ENCODE peak calls at places on chromosomes 4 and X, in nine cellular contexts. One of them, this sample, is unnamed. For H3K36me3, the result is how much of the 10 kb centered on the place peaks cover.

GRCh38 chr4:110306363-110306762 is 107.9 kb upstream of the ELOVL6 start:
- DNase-seq in GM23248: no peak
- DNase-seq in PC-3: no peak
- DNase-seq in cardiac muscle cell: peak
- DNase-seq in K562: no peak
- DNase-seq in A673: no peak
- DNase-seq in breast epithelium: no peak
- DNase-seq in mucosa of descending colon: no peak
- DNase-seq in sigmoid colon: no peak
- DNase-seq in this sample: no peak

GRCh38 chr4:169791527-169792156 is 33.9 kb upstream of the HPF1 start:
- DNase-seq in GM23248: peak
- DNase-seq in PC-3: peak
- DNase-seq in cardiac muscle cell: peak
- DNase-seq in K562: peak
- DNase-seq in A673: peak
- DNase-seq in breast epithelium: no peak
- DNase-seq in mucosa of descending colon: no peak
- DNase-seq in sigmoid colon: no peak
- DNase-seq in this sample: peak

GRCh38 chr4:85967872-85968271 is 392.0 kb downstream of the MAPK10 start:
- DNase-seq in GM23248: peak
- DNase-seq in PC-3: no peak
- DNase-seq in cardiac muscle cell: peak
- DNase-seq in K562: no peak
- DNase-seq in A673: no peak
- DNase-seq in breast epithelium: no peak
- DNase-seq in mucosa of descending colon: no peak
- DNase-seq in sigmoid colon: no peak
- DNase-seq in this sample: no peak

GRCh38 chr4:1204286-1204827 is 32.0 kb upstream of the SPON2 start:
- DNase-seq in GM23248: no peak
- DNase-seq in PC-3: no peak
- DNase-seq in cardiac muscle cell: no peak
- DNase-seq in K562: no peak
- DNase-seq in A673: no peak
- DNase-seq in breast epithelium: peak
- DNase-seq in mucosa of descending colon: peak
- DNase-seq in sigmoid colon: no peak
- DNase-seq in this sample: no peak

GRCh38 chr4:155403886-155404285 is 27.1 kb upstream of the MAP9 start:
- DNase-seq in GM23248: peak
- DNase-seq in PC-3: peak
- DNase-seq in cardiac muscle cell: peak
- DNase-seq in K562: no peak
- DNase-seq in A673: peak
- DNase-seq in breast epithelium: no peak
- DNase-seq in mucosa of descending colon: no peak
- DNase-seq in sigmoid colon: no peak
- DNase-seq in this sample: no peak

GRCh38 chr4:108068422-108068821 is 78.7 kb downstream of the HADH start:
- DNase-seq in GM23248: peak
- DNase-seq in PC-3: no peak
- DNase-seq in cardiac muscle cell: peak
- DNase-seq in K562: no peak
- DNase-seq in A673: peak
- DNase-seq in breast epithelium: no peak
- DNase-seq in mucosa of descending colon: no peak
- DNase-seq in sigmoid colon: no peak
- DNase-seq in this sample: no peak

GRCh38 chrX:276588-277171 is 4.5 kb upstream of the PLCXD1 start:
- DNase-seq in GM23248: peak
- DNase-seq in PC-3: peak
- DNase-seq in cardiac muscle cell: peak
- DNase-seq in K562: peak
- DNase-seq in A673: no peak
- DNase-seq in breast epithelium: peak
- DNase-seq in mucosa of descending colon: peak
- DNase-seq in sigmoid colon: peak
- DNase-seq in this sample: no peak

GRCh38 chr4:168864831-168865541 is 145.1 kb downstream of the CBR4 start:
- DNase-seq in GM23248: peak
- DNase-seq in PC-3: peak
- DNase-seq in cardiac muscle cell: peak
- DNase-seq in K562: no peak
- DNase-seq in A673: no peak
- DNase-seq in breast epithelium: no peak
- DNase-seq in mucosa of descending colon: no peak
- DNase-seq in sigmoid colon: no peak
- DNase-seq in this sample: no peak

GRCh38 chr4:156941940-156942548 is 29.6 kb downstream of the PDGFC start:
- DNase-seq in GM23248: no peak
- DNase-seq in PC-3: peak
- DNase-seq in cardiac muscle cell: peak
- DNase-seq in K562: no peak
- DNase-seq in A673: no peak
- DNase-seq in breast epithelium: no peak
- DNase-seq in mucosa of descending colon: peak
- DNase-seq in sigmoid colon: peak
- DNase-seq in this sample: no peak

GRCh38 chrX:15350329-15350996 is 15.1 kb upstream of the PIGA start:
- DNase-seq in GM23248: no peak
- DNase-seq in PC-3: no peak
- DNase-seq in cardiac muscle cell: peak
- DNase-seq in K562: no peak
- DNase-seq in A673: peak
- DNase-seq in breast epithelium: no peak
- DNase-seq in mucosa of descending colon: no peak
- DNase-seq in sigmoid colon: no peak
- DNase-seq in this sample: no peak

GRCh38 chr4:113869743-113870375 is 108.3 kb upstream of the CAMK2D start:
- DNase-seq in GM23248: peak
- DNase-seq in PC-3: peak
- DNase-seq in cardiac muscle cell: no peak
- DNase-seq in K562: no peak
- DNase-seq in A673: no peak
- DNase-seq in breast epithelium: no peak
- DNase-seq in mucosa of descending colon: no peak
- DNase-seq in sigmoid colon: no peak
- DNase-seq in this sample: no peak

GRCh38 chr4:102715057-102715456 is 45.7 kb downstream of the MANBA start:
- DNase-seq in GM23248: peak
- DNase-seq in PC-3: peak
- DNase-seq in cardiac muscle cell: no peak
- DNase-seq in K562: no peak
- DNase-seq in A673: no peak
- DNase-seq in breast epithelium: no peak
- DNase-seq in mucosa of descending colon: no peak
- DNase-seq in sigmoid colon: no peak
- DNase-seq in this sample: no peak

GRCh38 chrX:672931-673330 is 42.3 kb downstream of the SHOX start:
- DNase-seq in GM23248: no peak
- DNase-seq in PC-3: peak
- DNase-seq in cardiac muscle cell: no peak
- DNase-seq in K562: no peak
- DNase-seq in A673: no peak
- DNase-seq in breast epithelium: no peak
- DNase-seq in mucosa of descending colon: no peak
- DNase-seq in sigmoid colon: no peak
- DNase-seq in this sample: no peak

GRCh38 chr4:76952631-76953587 is 3.4 kb downstream of the SEPTIN11 start:
- DNase-seq in GM23248: peak
- DNase-seq in PC-3: no peak
- DNase-seq in cardiac muscle cell: no peak
- DNase-seq in K562: no peak
- DNase-seq in A673: peak
- DNase-seq in breast epithelium: no peak
- DNase-seq in mucosa of descending colon: no peak
- DNase-seq in sigmoid colon: no peak
- DNase-seq in this sample: no peak

GRCh38 chr4:169152899-169153298 is 117.9 kb downstream of the SH3RF1 start:
- DNase-seq in GM23248: no peak
- DNase-seq in PC-3: no peak
- DNase-seq in cardiac muscle cell: no peak
- DNase-seq in K562: no peak
- DNase-seq in A673: no peak
- DNase-seq in breast epithelium: no peak
- DNase-seq in mucosa of descending colon: no peak
- DNase-seq in sigmoid colon: no peak
- DNase-seq in this sample: peak

GRCh38 chr4:88037447-88037846 is 30.0 kb downstream of the PKD2 start:
- DNase-seq in GM23248: no peak
- DNase-seq in PC-3: peak
- DNase-seq in cardiac muscle cell: no peak
- DNase-seq in K562: no peak
- DNase-seq in A673: no peak
- DNase-seq in breast epithelium: no peak
- DNase-seq in mucosa of descending colon: no peak
- DNase-seq in sigmoid colon: no peak
- DNase-seq in this sample: no peak
- H3K36me3 ChIP-seq in GM23248: half or more
- H3K36me3 ChIP-seq in PC-3: under half
- H3K36me3 ChIP-seq in cardiac muscle cell: under half
- H3K36me3 ChIP-seq in K562: under half
- H3K36me3 ChIP-seq in A673: under half
- H3K36me3 ChIP-seq in breast epithelium: under half
- H3K36me3 ChIP-seq in mucosa of descending colon: under half
- H3K36me3 ChIP-seq in sigmoid colon: half or more
- H3K36me3 ChIP-seq in this sample: under half

GRCh38 chrX:143570747-143571146 is 53.5 kb upstream of the SPANXN3 start:
- DNase-seq in GM23248: no peak
- DNase-seq in PC-3: no peak
- DNase-seq in cardiac muscle cell: no peak
- DNase-seq in K562: no peak
- DNase-seq in A673: no peak
- DNase-seq in breast epithelium: no peak
- DNase-seq in mucosa of descending colon: no peak
- DNase-seq in sigmoid colon: no peak
- DNase-seq in this sample: no peak
- H3K36me3 ChIP-seq in GM23248: under half
- H3K36me3 ChIP-seq in PC-3: under half
- H3K36me3 ChIP-seq in cardiac muscle cell: under half
- H3K36me3 ChIP-seq in K562: under half
- H3K36me3 ChIP-seq in A673: under half
- H3K36me3 ChIP-seq in breast epithelium: under half
- H3K36me3 ChIP-seq in mucosa of descending colon: under half
- H3K36me3 ChIP-seq in sigmoid colon: under half
- H3K36me3 ChIP-seq in this sample: under half

DNA sequence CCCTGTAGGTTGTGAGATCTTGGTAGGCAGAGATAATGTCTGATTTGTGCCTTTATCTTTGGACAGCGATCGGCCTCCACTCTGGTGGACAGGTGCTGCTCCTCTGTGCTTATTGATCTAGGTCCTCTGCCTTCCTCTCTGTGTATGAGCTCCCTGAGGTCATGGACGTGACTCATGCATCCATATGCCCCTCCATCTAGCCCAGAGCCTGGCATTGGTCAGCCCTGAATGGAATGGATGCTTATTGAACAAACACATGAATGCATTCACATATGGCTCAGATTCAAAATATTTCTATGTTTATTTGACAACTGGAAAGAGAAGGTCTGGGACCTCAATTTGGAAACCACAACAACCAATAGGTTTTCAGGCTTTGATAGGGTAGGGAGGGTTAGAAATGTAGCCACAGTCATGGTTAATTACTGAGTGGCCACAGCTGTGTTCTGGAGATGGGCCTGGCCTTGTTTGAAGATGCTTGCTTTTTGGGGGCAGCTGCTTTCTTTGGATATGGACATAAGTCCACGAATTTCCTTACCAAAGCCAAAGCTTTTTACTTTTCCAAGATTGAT is 76.2 kb downstream of the SEL1L3 start:
- DNase-seq in GM23248: no peak
- DNase-seq in PC-3: no peak
- DNase-seq in cardiac muscle cell: no peak
- DNase-seq in K562: no peak
- DNase-seq in A673: no peak
- DNase-seq in breast epithelium: no peak
- DNase-seq in mucosa of descending colon: no peak
- DNase-seq in sigmoid colon: no peak
- DNase-seq in this sample: no peak
- H3K36me3 ChIP-seq in GM23248: under half
- H3K36me3 ChIP-seq in PC-3: under half
- H3K36me3 ChIP-seq in cardiac muscle cell: under half
- H3K36me3 ChIP-seq in K562: under half
- H3K36me3 ChIP-seq in A673: under half
- H3K36me3 ChIP-seq in breast epithelium: under half
- H3K36me3 ChIP-seq in mucosa of descending colon: under half
- H3K36me3 ChIP-seq in sigmoid colon: under half
- H3K36me3 ChIP-seq in this sample: under half

GRCh38 chr4:88659890-88660208 is 37.8 kb downstream of the NAP1L5 start:
- DNase-seq in GM23248: no peak
- DNase-seq in PC-3: no peak
- DNase-seq in cardiac muscle cell: no peak
- DNase-seq in K562: no peak
- DNase-seq in A673: no peak
- DNase-seq in breast epithelium: no peak
- DNase-seq in mucosa of descending colon: no peak
- DNase-seq in sigmoid colon: no peak
- DNase-seq in this sample: no peak

GRCh38 chr4:88659061-88659889 is 38.4 kb downstream of the NAP1L5 start:
- DNase-seq in GM23248: peak
- DNase-seq in PC-3: peak
- DNase-seq in cardiac muscle cell: peak
- DNase-seq in K562: peak
- DNase-seq in A673: peak
- DNase-seq in breast epithelium: peak
- DNase-seq in mucosa of descending colon: no peak
- DNase-seq in sigmoid colon: peak
- DNase-seq in this sample: peak

GRCh38 chr4:88660446-88661294 is 37.0 kb downstream of the NAP1L5 start:
- DNase-seq in GM23248: peak
- DNase-seq in PC-3: peak
- DNase-seq in cardiac muscle cell: peak
- DNase-seq in K562: no peak
- DNase-seq in A673: no peak
- DNase-seq in breast epithelium: no peak
- DNase-seq in mucosa of descending colon: no peak
- DNase-seq in sigmoid colon: no peak
- DNase-seq in this sample: no peak

GRCh38 chr4:88653371-88653946 is 44.2 kb downstream of the NAP1L5 start:
- DNase-seq in GM23248: no peak
- DNase-seq in PC-3: no peak
- DNase-seq in cardiac muscle cell: no peak
- DNase-seq in K562: no peak
- DNase-seq in A673: no peak
- DNase-seq in breast epithelium: no peak
- DNase-seq in mucosa of descending colon: no peak
- DNase-seq in sigmoid colon: no peak
- DNase-seq in this sample: no peak

DNA sequence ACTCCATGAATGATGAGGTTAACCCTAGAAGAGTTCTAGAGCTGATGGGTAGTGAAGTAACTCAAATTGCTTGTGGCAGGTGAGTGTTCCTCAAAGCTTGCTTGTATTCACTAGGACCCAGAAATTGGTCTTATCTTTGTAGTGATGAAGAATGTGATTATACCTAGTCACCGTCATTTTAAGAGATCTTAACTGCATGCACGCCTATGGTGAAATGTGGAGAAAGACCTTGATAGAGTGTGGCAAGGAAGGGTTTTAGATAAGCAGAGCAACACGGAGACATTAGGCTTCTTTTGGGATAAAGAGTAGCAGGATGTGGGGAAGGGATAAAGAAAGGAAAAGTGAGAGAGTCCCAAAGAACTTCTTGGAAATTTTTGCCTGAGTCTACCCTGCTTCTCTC is 42.4 kb downstream of the NAP1L5 start:
- DNase-seq in GM23248: no peak
- DNase-seq in PC-3: no peak
- DNase-seq in cardiac muscle cell: no peak
- DNase-seq in K562: no peak
- DNase-seq in A673: no peak
- DNase-seq in breast epithelium: no peak
- DNase-seq in mucosa of descending colon: no peak
- DNase-seq in sigmoid colon: no peak
- DNase-seq in this sample: no peak
- H3K36me3 ChIP-seq in GM23248: under half
- H3K36me3 ChIP-seq in PC-3: under half
- H3K36me3 ChIP-seq in cardiac muscle cell: under half
- H3K36me3 ChIP-seq in K562: under half
- H3K36me3 ChIP-seq in A673: under half
- H3K36me3 ChIP-seq in breast epithelium: under half
- H3K36me3 ChIP-seq in mucosa of descending colon: under half
- H3K36me3 ChIP-seq in sigmoid colon: under half
- H3K36me3 ChIP-seq in this sample: under half

This sample was measured in BE2C.